ENCODE peak calls at places on chromosomes 2 and 18, in five cellular contexts. T is fibroblast of lung, L is uterus, G is GM13976, V is thyroid gland. D is an unnamed sample.
A peak's percentile ranks its signal among the peaks of the same experiment; 100 is the strongest.

GRCh38 chr2:214451516-214451915 is 40.7 kb downstream of the VWC2L start:
- DNase-seq in L (no peak), G (no peak), T (no peak), V (no peak), D (no peak)

GRCh38 chr2:102286041-102286440 is 25.3 kb upstream of the IL1RL1 start:
- DNase-seq in T (no peak), V (no peak), L (no peak), G (no peak), D (no peak)

GRCh38 chr2:231614559-231615057 is 21.9 kb downstream of the TEX44 start:
- DNase-seq in T (no peak), G (peak; percentile 69), V (no peak), L (peak; percentile 71), D (no peak)

GRCh38 chr2:216716109-216716508 is 20.8 kb upstream of the IGFBP5 start:
- DNase-seq in V (peak; percentile 41), G (no peak), T (no peak), L (no peak), D (no peak)

GRCh38 chr2:30165050-30165520 is 18.3 kb downstream of the YPEL5 start:
- DNase-seq in V (peak; percentile 52), T (peak; percentile 94), L (peak; percentile 31), G (peak; percentile 77), D (no peak)

GRCh38 chr2:47299555-47299954 is 103.4 kb upstream of the MSH2 start:
- DNase-seq in V (no peak), L (no peak), G (no peak), T (peak; percentile 66), D (no peak)

GRCh38 chr2:65823511-65823910 is 391.1 kb upstream of the SPRED2 start:
- DNase-seq in T (no peak), L (no peak), G (no peak), V (no peak), D (no peak)

GRCh38 chr2:118853647-118854367 is 6.4 kb upstream of the EN1 start:
- DNase-seq in T (no peak), G (peak; percentile 25), L (no peak), V (no peak), D (no peak)

GRCh38 chr2:67772216-67773180 is 290.3 kb downstream of the C1D start:
- DNase-seq in G (no peak), V (peak; percentile 19), L (peak; percentile 44), T (peak; percentile 69), D (no peak)

GRCh38 chr18:38940863-38941531 is 1375.4 kb upstream of the CELF4 start:
- DNase-seq in T (peak; percentile 69), V (no peak), G (peak; percentile 53), L (no peak), D (no peak)

GRCh38 chr2:151651274-151651673 is 83.0 kb downstream of the NEB start:
- DNase-seq in T (no peak), V (no peak), L (no peak), G (no peak), D (no peak)

GRCh38 chr2:33365264-33365663 is 111.2 kb upstream of the RASGRP3 start:
- DNase-seq in T (no peak), V (no peak), G (no peak), L (no peak), D (no peak)

GRCh38 chr2:64036343-64036742 is 17.1 kb upstream of the VPS54 start:
- DNase-seq in L (no peak), V (no peak), T (peak; percentile 59), G (peak; percentile 63), D (no peak)

GRCh38 chr2:8202139-8202538 is 479.7 kb upstream of the ID2 start:
- DNase-seq in G (peak; percentile 71), T (no peak), L (no peak), V (no peak), D (no peak)

GRCh38 chr2:8455236-8456148 is 226.4 kb upstream of the ID2 start:
- DNase-seq in L (no peak), G (no peak), V (no peak), T (no peak), D (no peak)

GRCh38 chr2:85795331-85796045 is 41.7 kb downstream of the ATOH8 start:
- DNase-seq in G (no peak), V (no peak), L (no peak), T (no peak), D (no peak)

GRCh38 chr2:109560265-109560664 is 53.5 kb downstream of the SEPTIN10 start:
- DNase-seq in T (no peak), G (no peak), L (no peak), V (no peak), D (no peak)

GRCh38 chr18:4638680-4639079 is 183.6 kb upstream of the DLGAP1 start:
- DNase-seq in G (no peak), L (no peak), T (no peak), V (no peak), D (no peak)

GRCh38 chr2:236086971-236087465 is 81.2 kb downstream of the GBX2 start:
- DNase-seq in V (no peak), G (no peak), T (no peak), L (no peak), D (no peak)

GRCh38 chr2:53130441-53130943 is 637.1 kb upstream of the CHAC2 start:
- DNase-seq in G (no peak), V (no peak), L (no peak), T (peak; percentile 61), D (no peak)

GRCh38 chr2:203681978-203682377 is 24.5 kb upstream of the CD28 start:
- DNase-seq in G (no peak), L (no peak), T (no peak), V (no peak), D (no peak)

GRCh38 chr2:215531284-215531683 is 95.4 kb upstream of the FN1 start:
- DNase-seq in G (no peak), V (no peak), T (peak; percentile 66), L (no peak), D (no peak)

GRCh38 chr2:108267117-108267516 is 21.6 kb upstream of the SULT1C2 start:
- DNase-seq in V (no peak), L (peak; percentile 31), T (peak; percentile 62), G (no peak), D (no peak)

GRCh38 chr2:10564876-10565425 is 116.8 kb upstream of the ODC1 start:
- DNase-seq in L (no peak), V (no peak), T (no peak), G (no peak), D (no peak)

GRCh38 chr2:159584796-159585195 is 31.6 kb downstream of the BAZ2B start:
- DNase-seq in L (no peak), V (no peak), G (no peak), T (no peak), D (no peak)

GRCh38 chr2:126901459-126901858 is 2.8 kb downstream of the TEX51 start:
- DNase-seq in V (no peak), G (no peak), T (no peak), L (no peak), D (peak; percentile 45)

GRCh38 chr2:207341816-207342215 is 176.1 kb upstream of the KLF7 start:
- DNase-seq in V (no peak), L (no peak), T (no peak), G (no peak), D (no peak)

GRCh38 chr2:96505231-96505889 is at the start of gene NEURL3:
- DNase-seq in G (peak; percentile 16), T (no peak), V (no peak), L (no peak), D (peak; percentile 65)

GRCh38 chr18:2139676-2140075 is 431.6 kb downstream of the METTL4 start:
- DNase-seq in L (no peak), T (peak; percentile 5), V (no peak), G (no peak), D (no peak)

GRCh38 chr2:127568128-127568527 is 32.6 kb downstream of the MYO7B start:
- DNase-seq in T (no peak), V (no peak), G (no peak), L (no peak), D (no peak)

GRCh38 chr2:105893011-105893995 is 148.6 kb downstream of the NCK2 start:
- DNase-seq in T (no peak), G (no peak), V (no peak), L (no peak), D (no peak)

GRCh38 chr2:105890856-105891255 is 146.1 kb downstream of the NCK2 start:
- DNase-seq in T (no peak), V (no peak), L (no peak), G (no peak), D (no peak)

GRCh38 chr2:105894327-105894944 is 149.7 kb downstream of the NCK2 start:
- DNase-seq in T (no peak), V (no peak), G (no peak), L (no peak), D (no peak)

GRCh38 chr2:105895995-105896764 is 151.5 kb downstream of the NCK2 start:
- DNase-seq in V (no peak), L (no peak), G (no peak), T (no peak), D (no peak)

GRCh38 chr2:105896765-105897163 is 152.1 kb downstream of the NCK2 start:
- DNase-seq in L (no peak), G (no peak), V (no peak), T (no peak), D (no peak)
- TF ChIP-seq CTCF in L (no peak), G (no peak), V (no peak), T (no peak), D (no peak)

GRCh38 chr2:383173-383572 is 95.3 kb upstream of the ALKAL2 start:
- DNase-seq in V (no peak), L (no peak), G (no peak), T (no peak), D (no peak)
- TF ChIP-seq CTCF in V (no peak), L (no peak), G (no peak), T (no peak), D (peak; percentile 58)

GRCh38 chr2:180607501-180608060 is 372.8 kb upstream of the UBE2E3 start:
- DNase-seq in T (no peak), G (no peak), V (no peak), L (no peak), D (no peak)

GRCh38 chr2:180599804-180600203 is 380.6 kb upstream of the UBE2E3 start:
- DNase-seq in V (no peak), T (no peak), G (no peak), L (no peak), D (no peak)

GRCh38 chr2:180601016-180601415 is 379.4 kb upstream of the UBE2E3 start:
- DNase-seq in L (no peak), G (no peak), V (no peak), T (no peak), D (no peak)

DNA sequence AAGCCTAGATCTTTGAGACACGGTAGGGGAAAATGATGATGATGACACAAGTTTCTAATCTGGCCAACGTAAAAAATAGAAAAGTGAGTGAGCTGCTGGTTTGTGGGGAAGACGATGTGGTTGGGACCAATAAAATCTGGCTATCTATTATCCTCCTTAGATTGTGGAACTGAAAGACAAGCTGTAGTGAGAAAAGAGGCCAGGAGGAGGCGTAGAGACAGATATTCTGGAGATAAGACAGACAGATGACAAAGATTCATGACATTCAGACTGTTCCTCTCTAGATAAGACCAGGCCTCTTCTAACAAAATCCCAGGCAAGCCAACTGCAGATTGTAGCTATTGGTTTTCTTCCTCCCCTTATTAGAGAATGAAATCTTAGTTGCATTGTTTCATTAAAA is 376.3 kb upstream of the UBE2E3 start:
- DNase-seq in V (no peak), L (no peak), G (no peak), T (peak; percentile 10), D (no peak)
- TF ChIP-seq CTCF in V (no peak), L (no peak), G (peak; percentile 20), T (peak; percentile 20), D (peak; percentile 55)

DNA sequence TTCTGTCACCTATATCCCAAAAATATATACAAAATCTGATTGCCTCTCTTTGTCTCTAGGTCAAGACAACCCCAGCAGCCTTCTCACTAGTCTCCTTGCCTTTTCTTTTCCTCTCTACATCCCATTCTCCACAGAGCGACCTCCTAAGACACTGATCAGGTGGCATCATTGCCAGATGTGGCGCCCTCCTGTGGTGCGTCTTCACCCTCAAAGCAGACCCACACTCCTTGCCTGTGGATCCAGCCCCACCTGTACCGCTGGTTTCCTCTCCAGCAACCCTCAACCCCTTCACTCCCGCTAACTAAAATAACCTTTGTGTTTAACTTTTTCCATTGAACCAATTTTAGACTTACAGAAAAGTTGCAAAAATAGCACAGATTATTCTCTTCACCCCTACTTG is 273.3 kb downstream of the GLI2 start:
- DNase-seq in G (no peak), T (peak; percentile 5), V (no peak), L (no peak), D (peak; percentile 29)
- TF ChIP-seq CTCF in G (no peak), T (peak; percentile 37), V (no peak), L (no peak), D (peak; percentile 55)

D was measured in type B pancreatic cell.